ENCODE peak calls at places on chromosomes 2 and 18, in six cellular contexts. I is colonic mucosa, W is thoracic aorta, P is tibial nerve, C is AG10803, X is body of pancreas. K is an unnamed sample.

GRCh38 chr2:238949710-238950345 is 101.9 kb downstream of the TWIST2 start:
- DNase-seq in I (peak), W (no peak), P (peak), C (no peak), X (no peak), K (no peak)

GRCh38 chr18:34626404-34627137 is 83.5 kb upstream of the DTNA start:
- DNase-seq in I (no peak), W (no peak), P (no peak), C (no peak), X (no peak), K (no peak)

GRCh38 chr18:39966275-39966674 is 1988.8 kb upstream of the PIK3C3 start:
- DNase-seq in I (no peak), W (no peak), P (no peak), C (no peak), X (no peak), K (no peak)

GRCh38 chr2:211766689-211767088 is 771.9 kb downstream of the ERBB4 start:
- DNase-seq in I (peak), W (no peak), P (no peak), C (no peak), X (peak), K (peak)

GRCh38 chr2:160837416-160837815 is 322.8 kb upstream of the TANK start:
- DNase-seq in I (no peak), W (no peak), P (no peak), C (peak), X (no peak), K (no peak)

GRCh38 chr18:74895686-74896085 is 298.0 kb downstream of the ZNF407 start:
- DNase-seq in I (no peak), W (no peak), P (no peak), C (peak), X (no peak), K (no peak)

GRCh38 chr2:9002313-9002636 is 1.2 kb downstream of the MBOAT2 start:
- DNase-seq in I (no peak), W (no peak), P (no peak), C (no peak), X (no peak), K (no peak)

GRCh38 chr2:199339826-199340605 is 117.7 kb downstream of the SATB2 start:
- DNase-seq in I (no peak), W (no peak), P (no peak), C (peak), X (no peak), K (no peak)

GRCh38 chr2:18399601-18400000 is 160.9 kb downstream of the RDH14 start:
- DNase-seq in I (no peak), W (no peak), P (no peak), C (no peak), X (no peak), K (no peak)

GRCh38 chr2:41763091-41763490 is 284.7 kb upstream of the PKDCC start:
- DNase-seq in I (no peak), W (no peak), P (no peak), C (no peak), X (no peak), K (no peak)

GRCh38 chr2:41768301-41768700 is 279.5 kb upstream of the PKDCC start:
- DNase-seq in I (no peak), W (no peak), P (no peak), C (no peak), X (no peak), K (no peak)

GRCh38 chr2:41759880-41760279 is 287.9 kb upstream of the PKDCC start:
- DNase-seq in I (no peak), W (no peak), P (no peak), C (no peak), X (no peak), K (no peak)

DNA sequence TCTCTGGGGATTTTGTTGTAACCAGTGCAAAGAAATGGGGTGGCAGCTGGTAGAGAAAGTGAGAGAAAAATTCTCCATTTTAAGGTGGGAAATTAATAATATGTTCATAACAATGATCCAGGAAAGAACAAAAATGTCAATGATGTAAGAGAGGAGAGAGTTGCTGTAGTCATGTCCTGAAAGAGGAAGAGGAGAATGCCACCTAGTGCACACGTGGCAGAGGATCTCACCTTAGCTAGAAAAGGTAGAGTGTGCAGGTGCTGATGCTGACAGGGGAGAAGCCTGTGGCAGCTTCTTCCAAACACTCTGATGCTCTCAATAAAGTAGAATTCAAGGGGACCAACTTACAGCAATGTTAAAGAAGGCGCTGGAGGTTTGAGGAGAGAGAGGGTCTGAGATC is 282.9 kb upstream of the PKDCC start:
- DNase-seq in I (no peak), W (no peak), P (no peak), C (no peak), X (no peak), K (no peak)
- TF ChIP-seq CTCF in I (no peak), W (no peak), P (no peak), C (no peak), X (no peak), K (peak)

DNA sequence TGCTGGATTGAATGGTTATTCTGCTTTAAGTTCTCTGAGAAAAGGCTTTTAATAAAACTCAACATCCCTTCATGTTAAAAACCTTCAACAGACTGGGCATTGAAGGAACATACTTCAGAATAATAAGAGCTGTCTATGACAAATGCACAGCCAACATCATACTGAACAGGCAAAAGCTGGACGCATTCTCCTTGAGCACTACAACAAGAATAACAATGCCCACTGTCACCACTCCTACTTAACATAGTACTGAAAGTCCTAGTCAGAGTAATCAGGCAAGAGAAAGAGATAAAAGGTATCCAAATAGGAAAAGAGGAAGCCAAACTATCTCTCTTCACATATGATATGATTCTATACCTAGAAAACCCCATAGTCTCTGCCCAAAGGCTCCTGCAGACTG is 641.4 kb downstream of the IRS1 start:
- DNase-seq in I (no peak), W (no peak), P (no peak), C (no peak), X (no peak), K (no peak)
- H3K4me3 ChIP-seq in I (no peak), W (no peak), P (no peak), C (no peak), X (no peak), K (no peak)

DNA sequence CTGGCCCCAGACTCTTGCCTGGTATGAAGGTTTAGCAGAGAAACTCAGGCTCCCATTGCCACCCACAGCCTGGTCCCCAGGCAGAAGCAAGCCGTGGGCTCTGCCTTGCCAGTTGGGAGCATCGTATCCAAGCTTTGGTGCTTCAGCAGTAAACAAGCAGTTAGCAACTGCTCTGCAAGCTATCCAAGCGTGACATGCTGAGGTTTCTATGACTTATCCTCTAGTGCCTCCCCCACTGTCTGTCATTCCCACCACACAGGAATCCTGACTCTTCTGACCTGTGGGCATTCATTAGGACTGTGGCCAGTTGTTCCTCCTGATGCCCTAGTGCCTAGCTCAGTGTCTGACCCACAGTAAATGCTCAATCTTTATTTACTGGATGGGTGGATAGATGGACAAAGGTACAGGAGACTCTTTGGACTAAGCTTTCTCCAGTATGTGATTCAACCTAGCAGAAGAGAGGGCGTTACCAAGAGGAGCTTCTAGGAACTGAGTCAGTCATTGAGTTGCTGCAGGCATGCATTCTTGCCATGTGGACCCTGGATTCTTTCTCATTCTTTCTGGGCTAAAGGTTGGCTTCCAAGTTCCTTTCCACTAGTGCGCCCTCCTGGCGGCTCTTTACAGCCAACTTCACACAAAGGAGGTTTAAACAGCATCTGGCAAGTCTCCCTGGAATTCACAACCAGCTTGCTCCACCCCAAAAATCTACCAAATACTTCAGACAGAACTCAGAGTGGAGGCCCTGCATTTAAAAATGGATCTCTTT is 40.6 kb upstream of the MRPL19 start:
- DNase-seq in I (no peak), W (no peak), P (no peak), C (peak), X (peak), K (no peak)
- TF ChIP-seq CTCF in I (no peak), W (no peak), P (no peak), C (peak), X (peak), K (no peak)

GRCh38 chr2:190792956-190793888 is 87.4 kb upstream of the GLS start:
- DNase-seq in I (no peak), W (no peak), P (no peak), C (no peak), X (no peak), K (no peak)
- H3K4me3 ChIP-seq in I (no peak), W (no peak), P (no peak), C (no peak), X (no peak), K (no peak)

GRCh38 chr2:152407204-152407721 is 72.3 kb downstream of the FMNL2 start:
- DNase-seq in I (peak), W (no peak), P (no peak), C (peak), X (peak), K (no peak)
- TF ChIP-seq CTCF in I (no peak), W (no peak), P (no peak), C (no peak), X (no peak), K (no peak)

GRCh38 chr18:9928646-9929259 is 14.9 kb downstream of the VAPA start:
- DNase-seq in I (no peak), W (no peak), P (no peak), C (no peak), X (no peak), K (no peak)

GRCh38 chr18:9930299-9930884 is 16.6 kb downstream of the VAPA start:
- DNase-seq in I (no peak), W (no peak), P (no peak), C (no peak), X (no peak), K (no peak)

GRCh38 chr18:9933865-9934264 is 20.0 kb downstream of the VAPA start:
- DNase-seq in I (no peak), W (no peak), P (no peak), C (no peak), X (no peak), K (no peak)

GRCh38 chr18:9931679-9932078 is 17.9 kb downstream of the VAPA start:
- DNase-seq in I (no peak), W (no peak), P (no peak), C (no peak), X (no peak), K (no peak)

GRCh38 chr18:9931146-9931545 is 17.3 kb downstream of the VAPA start:
- DNase-seq in I (no peak), W (no peak), P (no peak), C (no peak), X (no peak), K (no peak)
- H3K4me3 ChIP-seq in I (no peak), W (no peak), P (no peak), C (no peak), X (no peak), K (no peak)

GRCh38 chr2:84854835-84855234 is 26.0 kb downstream of the TRABD2A start:
- DNase-seq in I (no peak), W (no peak), P (no peak), C (no peak), X (no peak), K (no peak)

GRCh38 chr2:84855730-84856129 is 25.2 kb downstream of the TRABD2A start:
- DNase-seq in I (no peak), W (no peak), P (no peak), C (no peak), X (no peak), K (no peak)

GRCh38 chr2:84856785-84857184 is 24.1 kb downstream of the TRABD2A start:
- DNase-seq in I (no peak), W (no peak), P (no peak), C (no peak), X (no peak), K (peak)

GRCh38 chr2:84857566-84857965 is 23.3 kb downstream of the TRABD2A start:
- DNase-seq in I (no peak), W (no peak), P (no peak), C (no peak), X (no peak), K (no peak)

DNA sequence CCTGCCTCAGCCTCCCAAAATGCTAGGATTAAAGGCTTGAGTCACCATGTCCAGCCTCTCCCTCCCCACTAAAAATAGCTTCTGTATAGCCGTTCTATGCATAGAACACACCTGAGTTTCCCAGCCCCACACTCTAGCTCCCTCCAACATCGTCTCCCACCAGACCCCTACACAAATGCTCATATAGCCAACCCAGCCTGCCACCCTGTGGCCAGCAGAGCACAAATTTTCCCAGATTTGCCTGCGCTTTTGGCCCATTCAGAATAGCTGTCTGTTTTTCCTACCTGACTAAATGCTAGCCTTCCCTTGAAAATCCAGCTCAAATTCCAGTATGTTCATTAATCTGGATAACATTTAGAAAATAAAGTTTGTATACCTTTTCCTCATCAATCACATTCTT is 22.8 kb downstream of the TRABD2A start:
- DNase-seq in I (no peak), W (no peak), P (no peak), C (no peak), X (no peak), K (no peak)
- TF ChIP-seq CTCF in I (no peak), W (no peak), P (no peak), C (peak), X (peak), K (peak)

GRCh38 chr2:241638940-241639339 is 1.4 kb downstream of the ATG4B start:
- DNase-seq in I (no peak), W (no peak), P (no peak), C (no peak), X (no peak), K (no peak)
- H3K4me3 ChIP-seq in I (no peak), W (peak), P (peak), C (peak), X (no peak), K (peak)

GRCh38 chr18:77137851-77138250 is 5.3 kb upstream of the MBP start:
- DNase-seq in I (no peak), W (no peak), P (no peak), C (no peak), X (no peak), K (no peak)

GRCh38 chr18:77140439-77141109 is 8.0 kb upstream of the MBP start:
- DNase-seq in I (no peak), W (no peak), P (no peak), C (no peak), X (no peak), K (peak)

GRCh38 chr18:77140030-77140429 is 7.4 kb upstream of the MBP start:
- DNase-seq in I (no peak), W (no peak), P (no peak), C (no peak), X (no peak), K (no peak)

GRCh38 chr18:77138270-77138669 is 5.7 kb upstream of the MBP start:
- DNase-seq in I (no peak), W (no peak), P (no peak), C (no peak), X (peak), K (peak)

DNA sequence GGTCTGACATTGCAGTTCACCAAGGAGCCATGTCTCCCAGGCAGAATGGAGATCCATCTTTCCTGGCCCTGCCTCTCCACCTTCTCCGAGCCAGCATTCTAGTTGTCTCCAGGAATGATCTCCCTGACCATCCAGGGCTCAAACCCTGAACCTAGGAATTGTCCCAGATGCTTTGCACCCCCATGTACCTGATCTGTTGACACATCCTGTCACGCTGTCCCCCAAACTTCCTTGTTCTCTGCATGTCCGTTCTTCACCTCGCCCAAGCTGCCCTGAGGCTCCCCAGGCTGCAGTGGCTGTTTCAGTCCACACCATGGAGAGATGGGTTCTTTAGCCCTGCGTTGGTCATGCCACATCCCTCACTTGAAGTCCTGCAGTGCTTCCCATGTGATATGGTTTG is 7.0 kb upstream of the MBP start:
- DNase-seq in I (no peak), W (no peak), P (no peak), C (no peak), X (no peak), K (no peak)
- TF ChIP-seq CTCF in I (no peak), W (no peak), P (no peak), C (no peak), X (no peak), K (no peak)

K was measured in LNCaP clone FGC.